ENCODE peak calls at places on chromosomes 16 and 17, in seven cellular contexts. M is IMR-90; E is Caki2; G is dermis blood vessel endothelial cell; H is activated naive CD8-positive, alpha-beta T cell treated with anti-CD3 and anti-CD28 coated beads, Interleukin-2, amount 50 U/mL, for 24 hours; F is AG10803; O is right lobe of liver. S is an unnamed sample.

GRCh38 chr16:53872248-53873221 is 168.6 kb downstream of the FTO start:
- DNase-seq in O (no peak), F (peak), G (no peak), M (peak), E (no peak), H (no peak), S (no peak)

GRCh38 chr17:73285603-73285908 is 23.9 kb upstream of the CPSF4L start:
- DNase-seq in O (no peak), M (no peak), H (no peak), G (no peak), F (no peak), E (no peak), S (no peak)

GRCh38 chr16:66888647-66889615 is 8.6 kb downstream of the PDP2 start:
- DNase-seq in M (no peak), O (no peak), E (no peak), F (no peak), G (no peak), H (no peak), S (no peak)

GRCh38 chr17:6408271-6408670 is 26.6 kb downstream of the AIPL1 start:
- DNase-seq in H (no peak), G (no peak), O (no peak), M (no peak), F (no peak), E (no peak), S (no peak)

GRCh38 chr17:40608061-40608581 is 39.5 kb downstream of the SMARCE1 start:
- DNase-seq in G (peak), H (no peak), E (no peak), F (no peak), M (no peak), O (no peak), S (no peak)

GRCh38 chr16:63067141-63067540 is 1030.9 kb upstream of the CDH8 start:
- DNase-seq in H (no peak), M (no peak), O (no peak), F (no peak), E (no peak), G (no peak), S (no peak)

GRCh38 chr17:61393550-61393903 is 6.1 kb upstream of the TBX2 start:
- DNase-seq in M (peak), G (no peak), E (no peak), F (no peak), H (no peak), O (no peak), S (no peak)

GRCh38 chr17:45316271-45317112 is at the start of gene MAP3K14:
- DNase-seq in O (peak), G (peak), H (peak), M (peak), E (no peak), F (peak), S (no peak)

GRCh38 chr17:8360751-8361150 is 15.8 kb downstream of the KRABD2 start:
- DNase-seq in F (no peak), H (no peak), E (no peak), G (peak), O (no peak), M (no peak), S (no peak)

GRCh38 chr17:77451271-77451893 is 310.6 kb downstream of the SEC14L1 start:
- DNase-seq in H (peak), F (peak), O (peak), E (no peak), G (peak), M (peak), S (no peak)

GRCh38 chr16:65463652-65464260 is 341.9 kb upstream of the CDH11 start:
- DNase-seq in O (no peak), E (no peak), F (no peak), G (no peak), M (no peak), H (no peak), S (no peak)

GRCh38 chr17:49576121-49576905 is 642 bp downstream of the NXPH3 start:
- DNase-seq in E (no peak), M (peak), F (peak), G (peak), H (no peak), O (no peak), S (no peak)

GRCh38 chr16:64784635-64785034 is 337.2 kb downstream of the CDH11 start:
- DNase-seq in O (no peak), M (no peak), E (no peak), H (no peak), F (no peak), G (no peak), S (no peak)

GRCh38 chr17:17090642-17091103 is 48.4 kb downstream of the MPRIP start:
- DNase-seq in G (no peak), M (no peak), F (no peak), H (no peak), O (peak), E (no peak), S (no peak)

GRCh38 chr17:83173997-83174858 is 94.8 kb downstream of the METRNL start:
- DNase-seq in O (no peak), M (peak), F (peak), G (no peak), H (no peak), E (no peak), S (peak)

GRCh38 chr17:8740486-8740885 is 4.2 kb downstream of the CCDC42 start:
- DNase-seq in G (no peak), E (no peak), O (no peak), H (peak), F (no peak), M (no peak), S (no peak)

GRCh38 chr17:1647802-1648581 is 1.7 kb downstream of the RILP start:
- DNase-seq in H (peak), G (peak), E (no peak), O (no peak), M (no peak), F (peak), S (no peak)

GRCh38 chr16:84730406-84731106 is 30.8 kb downstream of the USP10 start:
- DNase-seq in M (peak), O (peak), F (peak), G (peak), E (peak), H (peak), S (peak)

GRCh38 chr16:30659507-30660423 is 1.5 kb downstream of the FBRS start:
- DNase-seq in E (peak), G (peak), M (no peak), O (peak), F (peak), H (peak), S (no peak)

GRCh38 chr16:50846511-50846910 is 104.6 kb downstream of the CYLD start:
- DNase-seq in O (no peak), H (no peak), E (no peak), G (no peak), F (no peak), M (no peak), S (no peak)

GRCh38 chr16:19520861-19521331 is 1.0 kb downstream of the GDE1 start:
- DNase-seq in G (peak), O (no peak), E (peak), M (peak), F (no peak), H (no peak), S (no peak)

GRCh38 chr17:79987187-79987889 is 48.3 kb downstream of the TBC1D16 start:
- DNase-seq in H (no peak), F (no peak), M (no peak), G (no peak), O (peak), E (peak), S (no peak)

GRCh38 chr16:57616871-57617270 is 11.6 kb upstream of the ADGRG1 start:
- DNase-seq in G (no peak), O (no peak), H (no peak), M (no peak), E (no peak), F (no peak), S (no peak)

GRCh38 chr16:65388592-65388991 is 266.7 kb upstream of the CDH11 start:
- DNase-seq in E (no peak), H (no peak), F (no peak), O (no peak), G (no peak), M (peak), S (no peak)

GRCh38 chr17:57553525-57553924 is 191.6 kb downstream of the CCDC182 start:
- DNase-seq in G (no peak), O (no peak), F (no peak), M (peak), H (no peak), E (no peak), S (no peak)

GRCh38 chr17:72751746-72752145 is 340.7 kb downstream of the SLC39A11 start:
- DNase-seq in M (no peak), H (no peak), O (no peak), G (no peak), E (no peak), F (no peak), S (no peak)

GRCh38 chr16:71853413-71853812 is 7.6 kb downstream of the ATXN1L start:
- DNase-seq in M (no peak), O (no peak), E (no peak), F (no peak), G (no peak), H (no peak), S (no peak)